ENCODE peak calls at places on chromosomes 13 and 19, in four cellular contexts. N is GM06990, A is HCT116, I is breast epithelium. F is an unnamed sample.

GRCh38 chr19:35702223-35703012 is 1.9 kb upstream of the ZBTB32 start:
- DNase-seq in I (peak; percentile 96), N (peak; percentile 95), A (peak; percentile 96), F (peak; percentile 98)

GRCh38 chr19:2230807-2231533 is 5.2 kb downstream of the PLEKHJ1 start:
- DNase-seq in I (no peak), N (no peak), A (no peak), F (no peak)

GRCh38 chr19:31232871-31233270 is 116.4 kb downstream of the TSHZ3 start:
- DNase-seq in A (no peak), N (no peak), I (no peak), F (peak; percentile 44)

GRCh38 chr13:100659578-100659977 is 15.0 kb downstream of the TMTC4 start:
- DNase-seq in A (no peak), N (no peak), I (no peak), F (no peak)

GRCh38 chr13:113393572-113394503 is 29.9 kb upstream of the GRTP1 start:
- DNase-seq in N (peak; percentile 81), I (peak; percentile 48), A (peak; percentile 56), F (peak; percentile 72)

GRCh38 chr13:109400192-109400591 is 386.2 kb downstream of the IRS2 start:
- DNase-seq in N (no peak), I (no peak), A (no peak), F (no peak)

GRCh38 chr19:17847538-17848366 is at the start of gene JAK3:
- DNase-seq in A (no peak), N (peak; percentile 88), I (no peak), F (no peak)

GRCh38 chr13:74287672-74288169 is 153.5 kb upstream of the KLF12 start:
- DNase-seq in N (peak; percentile 15), A (no peak), I (peak; percentile 63), F (peak; percentile 30)

GRCh38 chr19:1379961-1380489 is 3.7 kb upstream of the NDUFS7 start:
- DNase-seq in A (no peak), N (no peak), I (no peak), F (no peak)

GRCh38 chr19:2790557-2791271 is 5.4 kb downstream of the THOP1 start:
- DNase-seq in N (no peak), I (no peak), A (no peak), F (no peak)

GRCh38 chr19:40584007-40584406 is 7.3 kb downstream of the SHKBP1 start:
- DNase-seq in I (no peak), N (no peak), A (no peak), F (no peak)
- TF ChIP-seq CTCF in I (no peak), N (peak; percentile 42), A (peak; percentile 61), F (peak; percentile 10)

GRCh38 chr13:46235259-46235658 is 23.5 kb downstream of the LRRC63 start:
- DNase-seq in N (no peak), I (no peak), A (no peak), F (no peak)

GRCh38 chr13:46229251-46229650 is 17.5 kb downstream of the LRRC63 start:
- DNase-seq in A (no peak), I (no peak), N (no peak), F (no peak)

GRCh38 chr13:46232281-46232680 is 20.6 kb downstream of the LRRC63 start:
- DNase-seq in A (no peak), I (no peak), N (no peak), F (no peak)
- TF ChIP-seq CTCF in A (no peak), I (no peak), N (no peak), F (no peak)

GRCh38 chr13:88005188-88005587 is 334.0 kb downstream of the SLITRK5 start:
- DNase-seq in A (no peak), I (no peak), N (no peak), F (peak; percentile 3)
- TF ChIP-seq CTCF in A (peak; percentile 7), I (no peak), N (no peak), F (peak; percentile 41)

DNA sequence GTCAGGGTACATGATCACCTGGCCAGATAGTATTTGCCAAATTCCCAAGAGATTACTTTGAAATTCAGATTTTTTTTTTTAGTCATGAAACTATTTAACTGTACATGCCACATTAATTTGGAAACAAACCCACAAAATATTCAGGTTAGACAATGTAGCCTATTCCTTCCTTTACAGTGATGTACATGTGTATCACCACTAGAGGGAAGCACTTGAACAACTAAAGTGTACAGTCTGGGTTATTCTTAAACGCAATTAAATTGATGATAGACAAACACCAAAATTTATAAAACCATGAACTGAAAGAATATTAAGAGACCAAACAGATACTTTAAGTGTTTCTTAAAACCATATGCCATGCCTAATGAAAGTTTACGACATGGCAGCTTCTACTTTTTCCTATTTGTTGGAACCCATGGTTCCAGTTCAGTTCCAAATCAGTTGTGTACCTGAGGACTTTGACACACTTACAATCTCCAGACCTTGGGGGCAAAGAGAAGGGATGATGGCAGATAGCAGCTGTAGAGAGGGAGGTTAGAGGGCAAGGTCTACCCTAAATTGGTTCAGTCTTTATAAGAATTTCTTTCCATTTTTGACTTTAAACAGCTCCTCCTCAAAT is 52.8 kb downstream of the TNFSF13B start:
- DNase-seq in I (no peak), A (peak; percentile 28), N (no peak), F (peak; percentile 59)
- TF ChIP-seq CTCF in I (peak; percentile 70), A (peak; percentile 65), N (peak; percentile 54), F (peak; percentile 59)

GRCh38 chr13:51221674-51222509 is at the start of gene FAM124A:
- DNase-seq in N (peak; percentile 45), A (peak; percentile 4), I (no peak), F (peak; percentile 53)
- TF ChIP-seq CTCF in N (no peak), A (peak; percentile 22), I (peak; percentile 57), F (peak; percentile 15)

DNA sequence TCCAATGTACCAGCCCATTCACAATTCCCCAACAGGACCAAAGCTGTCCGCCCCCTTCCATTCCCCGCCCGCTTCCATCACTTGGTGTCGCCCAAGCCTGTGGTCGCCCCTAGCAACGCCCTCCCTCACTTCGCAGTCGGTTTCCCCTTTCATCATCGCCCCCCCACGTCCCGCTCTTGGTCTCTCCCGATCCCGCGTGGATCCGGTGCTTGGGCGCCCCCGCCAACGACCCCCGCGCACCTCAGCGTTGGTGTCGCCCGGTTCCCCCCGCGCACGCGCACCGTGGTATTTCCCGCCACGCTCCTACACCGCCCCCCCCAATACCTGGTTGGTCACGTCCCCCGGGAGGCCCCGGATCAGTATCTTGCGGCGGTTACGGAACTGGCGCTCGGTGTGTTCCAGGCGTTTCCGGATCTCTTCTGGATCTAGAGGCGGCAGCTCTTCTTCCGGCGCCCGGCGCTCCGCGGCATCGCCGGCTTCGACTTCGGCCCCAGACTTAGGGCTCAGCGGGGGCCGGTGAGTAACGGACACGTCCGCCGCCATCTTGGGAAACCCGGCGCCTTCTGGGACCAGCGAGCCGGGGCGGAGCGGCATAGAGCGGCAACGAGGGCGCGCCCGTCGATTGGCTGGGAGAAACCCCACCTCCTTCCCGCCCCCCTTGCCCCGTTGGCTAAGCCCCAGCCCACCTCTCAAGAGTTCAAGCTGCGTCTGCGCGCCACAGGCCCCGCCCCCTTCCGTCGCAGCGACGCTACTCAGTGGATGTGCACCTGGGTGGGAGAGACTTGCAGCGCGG is at the start of gene RAVER1:
- DNase-seq in I (peak; percentile 95), A (peak; percentile 92), N (peak; percentile 98), F (peak; percentile 98)
- TF ChIP-seq CTCF in I (peak; percentile 7), A (no peak), N (no peak), F (no peak)

GRCh38 chr19:6429419-6430221 is 3.9 kb downstream of the SLC25A41 start:
- DNase-seq in I (no peak), N (no peak), A (no peak), F (no peak)

GRCh38 chr19:6433663-6434062 is at the start of gene SLC25A41:
- DNase-seq in A (no peak), N (no peak), I (no peak), F (no peak)

GRCh38 chr19:6431891-6432290 is 1.7 kb downstream of the SLC25A41 start:
- DNase-seq in I (no peak), N (no peak), A (no peak), F (no peak)

GRCh38 chr19:6433165-6433564 is 398 bp downstream of the SLC25A41 start:
- DNase-seq in I (no peak), N (no peak), A (no peak), F (no peak)
- TF ChIP-seq CTCF in I (no peak), N (no peak), A (no peak), F (no peak)

DNA sequence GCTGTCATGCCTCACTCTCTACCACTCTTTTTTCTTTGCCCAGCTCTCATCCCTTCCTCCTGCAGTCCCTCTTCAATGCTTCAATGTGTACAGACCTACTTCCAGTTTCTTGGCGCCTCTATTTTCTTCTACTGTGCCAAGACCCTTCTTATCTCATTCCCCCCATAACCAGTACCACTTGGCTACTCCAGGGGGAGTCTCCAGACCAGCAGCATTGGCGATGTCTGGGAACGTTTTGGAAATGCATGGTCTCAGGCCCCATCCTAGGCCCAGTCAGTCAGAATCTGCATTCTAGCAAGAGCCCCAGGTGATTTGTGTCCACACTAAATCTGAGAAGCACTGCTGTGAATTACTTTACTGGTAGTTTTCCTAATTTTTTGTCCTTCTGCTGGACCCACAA is 198.2 kb downstream of the SLC7A1 start:
- DNase-seq in I (no peak), A (no peak), N (no peak), F (no peak)
- TF ChIP-seq CTCF in I (no peak), A (peak; percentile 24), N (no peak), F (no peak)

GRCh38 chr13:23563085-23563484 is 7.1 kb upstream of the TNFRSF19 start:
- DNase-seq in N (no peak), I (no peak), A (no peak), F (no peak)

GRCh38 chr13:23572836-23573235 is 2.6 kb downstream of the TNFRSF19 start:
- DNase-seq in A (no peak), N (no peak), I (no peak), F (no peak)

GRCh38 chr13:23570931-23571330 is 719 bp downstream of the TNFRSF19 start:
- DNase-seq in N (no peak), A (no peak), I (no peak), F (no peak)

GRCh38 chr13:23570099-23570926 is at the start of gene TNFRSF19:
- DNase-seq in N (no peak), A (no peak), I (no peak), F (no peak)

GRCh38 chr13:23567792-23568480 is 2.3 kb upstream of the TNFRSF19 start:
- DNase-seq in N (no peak), A (no peak), I (no peak), F (peak; percentile 13)
- TF ChIP-seq CTCF in N (peak; percentile 28), A (no peak), I (no peak), F (no peak)

GRCh38 chr19:40519352-40520322 is 52.8 kb downstream of the SPTBN4 start:
- DNase-seq in N (peak; percentile 42), A (no peak), I (no peak), F (no peak)
- TF ChIP-seq CTCF in N (no peak), A (peak; percentile 11), I (no peak), F (no peak)

F was measured in MCF 10A.